ENCODE peak calls at places on chromosomes 1 and 21, in ten cellular contexts. O is upper lobe of left lung, P is HCT116, X is uterus, J is breast epithelium, S is tibial nerve, W is GM12892, I is transverse colon, R is heart left ventricle, H is adrenal gland. T is an unnamed sample.

GRCh38 chr1:241336335-241336734 is 20.7 kb downstream of the RGS7 start:
- DNase-seq in O (no peak), P (no peak), X (no peak), J (no peak), S (no peak), W (no peak), I (no peak), R (no peak), H (no peak), T (no peak)

GRCh38 chr1:28028873-28029654 is 59.3 kb downstream of the EYA3 start:
- DNase-seq in O (no peak), P (no peak), X (no peak), J (no peak), S (no peak), W (no peak), I (no peak), R (no peak), H (no peak), T (no peak)

GRCh38 chr1:19894218-19894617 is 12.0 kb downstream of the OTUD3 start:
- DNase-seq in O (no peak), P (no peak), X (no peak), J (no peak), S (no peak), W (no peak), I (no peak), R (no peak), H (no peak), T (no peak)

GRCh38 chr1:36155560-36156328 is at the start of gene MAP7D1:
- DNase-seq in O (peak; percentile 90), P (no peak), X (peak; percentile 91), J (peak; percentile 82), S (peak; percentile 77), W (peak; percentile 78), I (peak; percentile 89), R (peak; percentile 96), H (peak; percentile 88), T (peak; percentile 97)

GRCh38 chr1:3696689-3697088 is 44.4 kb downstream of the TP73 start:
- DNase-seq in O (no peak), P (no peak), X (no peak), J (no peak), S (no peak), W (no peak), I (no peak), R (no peak), H (no peak), T (no peak)

GRCh38 chr21:33063365-33063883 is 6.5 kb upstream of the OLIG1 start:
- DNase-seq in O (no peak), P (no peak), X (no peak), J (no peak), S (no peak), W (no peak), I (no peak), R (no peak), H (no peak), T (no peak)

GRCh38 chr1:86380257-86380861 is 15.8 kb downstream of the ODF2L start:
- DNase-seq in O (no peak), P (peak; percentile 71), X (no peak), J (no peak), S (no peak), W (no peak), I (no peak), R (no peak), H (no peak), T (no peak)

GRCh38 chr1:44524655-44525530 is 119.8 kb downstream of the RNF220 start:
- DNase-seq in O (no peak), P (no peak), X (no peak), J (no peak), S (no peak), W (no peak), I (no peak), R (no peak), H (no peak), T (no peak)

GRCh38 chr1:110148961-110149360 is 1.3 kb upstream of the SLC6A17 start:
- DNase-seq in O (no peak), P (peak; percentile 27), X (no peak), J (no peak), S (no peak), W (no peak), I (no peak), R (no peak), H (no peak), T (no peak)

GRCh38 chr1:110151175-110151715 is 951 bp downstream of the SLC6A17 start:
- DNase-seq in O (no peak), P (no peak), X (no peak), J (no peak), S (no peak), W (no peak), I (no peak), R (no peak), H (no peak), T (no peak)

GRCh38 chr1:110152133-110152785 is 2.0 kb downstream of the SLC6A17 start:
- DNase-seq in O (no peak), P (no peak), X (no peak), J (no peak), S (no peak), W (no peak), I (no peak), R (no peak), H (no peak), T (no peak)

GRCh38 chr1:110153407-110153950 is 3.2 kb downstream of the SLC6A17 start:
- DNase-seq in O (no peak), P (no peak), X (no peak), J (no peak), S (no peak), W (no peak), I (no peak), R (no peak), H (no peak), T (no peak)

GRCh38 chr1:110150330-110151174 is at the start of gene SLC6A17:
- DNase-seq in O (no peak), P (peak; percentile 65), X (no peak), J (no peak), S (no peak), W (peak; percentile 39), I (no peak), R (no peak), H (peak; percentile 40), T (no peak)
- TF ChIP-seq POLR2A in O (no peak), P (peak; percentile 60), X (no peak), J (no peak), S (no peak), W (no peak), I (no peak), R (no peak), H (peak; percentile 84), T (no peak)

DNA sequence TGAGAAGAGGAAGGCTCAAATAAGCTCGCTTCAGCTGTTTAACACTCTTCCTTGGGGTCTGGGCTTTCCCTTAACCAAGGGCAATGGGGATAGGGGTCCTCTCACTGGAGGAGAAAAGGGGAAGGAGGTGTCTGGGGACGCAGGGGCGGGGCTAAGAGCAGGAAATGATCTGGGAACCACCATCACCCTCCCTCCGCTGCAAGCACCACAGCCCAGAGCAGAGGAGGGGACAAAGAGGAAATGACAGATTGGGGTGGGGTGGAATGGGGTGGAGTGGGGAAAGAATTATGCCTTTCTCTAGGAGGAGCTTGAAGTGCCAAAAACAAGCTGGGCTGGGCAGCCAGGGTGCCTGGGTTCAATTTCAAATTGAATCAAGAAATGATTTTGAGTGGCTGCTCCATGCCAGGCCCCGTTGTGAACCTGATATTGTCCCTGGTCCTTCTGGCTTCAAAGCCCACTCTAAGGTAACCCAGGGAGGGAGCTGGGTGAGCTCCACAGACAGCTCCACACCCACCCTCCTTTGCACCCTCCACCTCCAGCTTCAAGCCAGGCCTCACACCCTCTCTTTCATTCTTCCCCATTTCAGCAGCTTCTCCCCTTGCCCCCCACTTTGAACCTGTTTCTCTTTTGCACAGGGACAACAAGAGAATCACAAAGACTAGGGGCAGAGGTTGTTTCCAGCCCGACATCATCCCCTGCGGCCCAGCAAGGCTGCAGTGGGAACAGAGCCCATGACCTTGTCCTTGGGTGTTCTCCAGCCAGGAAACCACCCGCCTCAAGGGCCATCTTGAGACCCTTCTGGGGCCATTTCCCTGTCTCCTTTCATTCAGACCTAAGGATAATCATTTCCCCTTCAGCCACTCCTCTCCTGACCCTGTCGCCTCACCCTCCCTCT is 1.1 kb downstream of the ARHGAP30 start:
- DNase-seq in O (peak; percentile 85), P (no peak), X (no peak), J (no peak), S (no peak), W (peak; percentile 71), I (peak; percentile 78), R (peak; percentile 77), H (peak; percentile 52), T (no peak)
- TF ChIP-seq POLR2A in O (no peak), P (no peak), X (no peak), J (no peak), S (no peak), W (peak; percentile 71), I (no peak), R (no peak), H (no peak), T (no peak)

GRCh38 chr1:94336991-94337390 is 81.2 kb upstream of the ABCD3 start:
- DNase-seq in O (no peak), P (no peak), X (no peak), J (no peak), S (no peak), W (no peak), I (no peak), R (no peak), H (no peak), T (no peak)

GRCh38 chr1:94334156-94334555 is 84.0 kb upstream of the ABCD3 start:
- DNase-seq in O (no peak), P (no peak), X (no peak), J (no peak), S (no peak), W (no peak), I (no peak), R (no peak), H (no peak), T (no peak)

GRCh38 chr1:94334764-94335163 is 83.4 kb upstream of the ABCD3 start:
- DNase-seq in O (no peak), P (no peak), X (no peak), J (no peak), S (no peak), W (no peak), I (no peak), R (no peak), H (no peak), T (no peak)

GRCh38 chr1:94335447-94335846 is 82.7 kb upstream of the ABCD3 start:
- DNase-seq in O (no peak), P (no peak), X (no peak), J (no peak), S (no peak), W (no peak), I (no peak), R (no peak), H (no peak), T (no peak)

DNA sequence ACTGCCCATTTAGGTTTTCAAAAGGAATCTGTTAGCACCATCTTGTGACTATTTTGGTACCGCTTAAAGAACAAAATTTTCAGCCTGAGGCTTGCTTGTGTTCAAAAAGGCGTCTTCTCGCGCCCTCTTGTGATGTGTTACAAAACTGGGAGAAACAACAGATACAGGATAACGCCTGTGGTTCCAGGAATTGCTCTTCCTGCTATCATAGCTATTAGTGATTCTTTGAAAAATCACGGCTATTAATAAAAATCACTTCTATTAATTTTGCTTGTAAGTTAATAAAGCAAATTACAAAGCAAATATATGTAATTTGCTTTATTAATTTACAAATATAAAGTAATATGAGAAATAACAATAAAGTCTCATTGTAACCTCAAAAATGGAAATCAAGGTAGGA is 82.2 kb upstream of the ABCD3 start:
- DNase-seq in O (peak; percentile 77), P (peak; percentile 93), X (peak; percentile 81), J (peak; percentile 77), S (peak; percentile 56), W (no peak), I (peak; percentile 70), R (no peak), H (peak; percentile 80), T (no peak)
- TF ChIP-seq POLR2A in O (no peak), P (no peak), X (no peak), J (no peak), S (no peak), W (no peak), I (no peak), R (no peak), H (no peak), T (no peak)

GRCh38 chr1:164560076-164560475 is 1.1 kb downstream of the PBX1 start:
- DNase-seq in O (no peak), P (no peak), X (no peak), J (no peak), S (no peak), W (no peak), I (no peak), R (no peak), H (no peak), T (no peak)

GRCh38 chr1:164557270-164557669 is 1.7 kb upstream of the PBX1 start:
- DNase-seq in O (peak; percentile 37), P (no peak), X (no peak), J (no peak), S (no peak), W (no peak), I (no peak), R (no peak), H (no peak), T (no peak)

GRCh38 chr1:164560504-164560903 is 1.5 kb downstream of the PBX1 start:
- DNase-seq in O (no peak), P (no peak), X (no peak), J (no peak), S (no peak), W (no peak), I (no peak), R (no peak), H (no peak), T (no peak)

GRCh38 chr1:164559342-164560070 is 522 bp downstream of the PBX1 start:
- DNase-seq in O (no peak), P (no peak), X (peak; percentile 47), J (peak; percentile 39), S (no peak), W (no peak), I (peak; percentile 28), R (no peak), H (peak; percentile 56), T (no peak)

GRCh38 chr1:164558461-164559341 is at the start of gene PBX1:
- DNase-seq in O (peak; percentile 98), P (peak; percentile 89), X (peak; percentile 99), J (peak; percentile 98), S (peak; percentile 94), W (peak; percentile 46), I (peak; percentile 97), R (peak; percentile 97), H (peak; percentile 99), T (peak; percentile 98)
- TF ChIP-seq POLR2A in O (peak; percentile 88), P (peak; percentile 37), X (peak; percentile 80), J (peak; percentile 73), S (peak; percentile 79), W (no peak), I (peak; percentile 80), R (no peak), H (peak; percentile 90), T (peak; percentile 33)

T was measured in esophagus muscularis mucosa.